ENCODE peak calls at places on chromosome 18, in four cellular contexts. U, T, N and F are unnamed samples.

GRCh38 chr18:13446581-13447470 is 228.3 kb downstream of the LDLRAD4 start:
- DNase-seq in U (no peak), T (no peak), N (no peak), F (no peak)

GRCh38 chr18:75041586-75041985 is 167.4 kb downstream of the PTGR3 start:
- DNase-seq in U (no peak), T (no peak), N (no peak), F (peak)

GRCh38 chr18:44238449-44238848 is 442.2 kb upstream of the SETBP1 start:
- DNase-seq in U (no peak), T (no peak), N (no peak), F (no peak)

GRCh38 chr18:79799619-79800352 is 2.0 kb downstream of the KCNG2 start:
- DNase-seq in U (no peak), T (no peak), N (no peak), F (no peak)

GRCh38 chr18:46759885-46760284 is 3.0 kb upstream of the ST8SIA5 start:
- DNase-seq in U (no peak), T (no peak), N (no peak), F (no peak)

GRCh38 chr18:54630963-54631362 is 39.9 kb downstream of the DYNAP start:
- DNase-seq in U (no peak), T (no peak), N (no peak), F (no peak)

GRCh38 chr18:61785588-61785987 is 107.2 kb downstream of the RNF152 start:
- DNase-seq in U (no peak), T (no peak), N (no peak), F (no peak)

GRCh38 chr18:33717339-33717738 is 139.3 kb downstream of the ASXL3 start:
- DNase-seq in U (no peak), T (no peak), N (no peak), F (no peak)

GRCh38 chr18:75247041-75247551 is 36.5 kb downstream of the TSHZ1 start:
- DNase-seq in U (no peak), T (no peak), N (no peak), F (peak)

GRCh38 chr18:40124107-40124506 is 1830.9 kb upstream of the PIK3C3 start:
- DNase-seq in U (no peak), T (no peak), N (no peak), F (peak)

GRCh38 chr18:79770501-79770815 is 27.3 kb upstream of the KCNG2 start:
- DNase-seq in U (no peak), T (no peak), N (no peak), F (no peak)

GRCh38 chr18:38575648-38576047 is 1010.0 kb upstream of the CELF4 start:
- DNase-seq in U (no peak), T (no peak), N (no peak), F (no peak)

GRCh38 chr18:79479761-79480161 is 84.0 kb downstream of the NFATC1 start:
- DNase-seq in U (no peak), T (no peak), N (no peak), F (no peak)